ENCODE peak calls at places on chromosomes 2 and 18, in seven cellular contexts. J is heart left ventricle, X is transverse colon, M is breast epithelium, U is body of pancreas, V is ovary, N is NB4. T is an unnamed sample.

GRCh38 chr2:239389414-239390329 is 11.1 kb downstream of the HDAC4 start:
- DNase-seq in X (no peak), J (no peak), V (no peak), M (no peak), N (no peak), U (peak; percentile 3), T (no peak)

GRCh38 chr2:120559401-120559800 is 176.3 kb upstream of the GLI2 start:
- DNase-seq in N (no peak), X (no peak), U (no peak), J (no peak), M (no peak), V (no peak), T (no peak)

GRCh38 chr2:189821953-189822748 is 37.9 kb downstream of the PMS1 start:
- DNase-seq in J (no peak), V (no peak), M (no peak), X (no peak), U (no peak), N (no peak), T (no peak)

GRCh38 chr2:42495611-42496010 is 1.8 kb upstream of the KCNG3 start:
- DNase-seq in U (no peak), M (no peak), X (no peak), J (no peak), V (no peak), N (no peak), T (no peak)

GRCh38 chr2:19009510-19009909 is 348.9 kb downstream of the OSR1 start:
- DNase-seq in M (no peak), N (no peak), V (no peak), J (no peak), U (no peak), X (no peak), T (no peak)

GRCh38 chr2:232571026-232571474 is 20.6 kb downstream of the EIF4E2 start:
- DNase-seq in U (peak; percentile 22), N (no peak), J (no peak), M (no peak), X (no peak), V (no peak), T (no peak)

GRCh38 chr2:120779781-120780283 is 44.2 kb downstream of the GLI2 start:
- DNase-seq in X (no peak), U (no peak), V (no peak), J (no peak), M (no peak), N (peak; percentile 38), T (no peak)

GRCh38 chr2:80489718-80490117 is 185.2 kb upstream of the LRRTM1 start:
- DNase-seq in M (no peak), U (no peak), N (no peak), J (no peak), V (no peak), X (no peak), T (no peak)

GRCh38 chr2:174645316-174645715 is 47.7 kb upstream of the WIPF1 start:
- DNase-seq in X (no peak), M (no peak), N (no peak), V (no peak), J (no peak), U (no peak), T (no peak)

GRCh38 chr2:86039963-86040655 is 65.6 kb downstream of the POLR1A start:
- DNase-seq in U (no peak), X (no peak), J (no peak), N (no peak), M (peak; percentile 7), V (peak; percentile 21), T (no peak)

GRCh38 chr18:38790786-38791185 is 1225.2 kb upstream of the CELF4 start:
- DNase-seq in N (no peak), X (no peak), J (no peak), U (no peak), V (no peak), M (no peak), T (no peak)

GRCh38 chr18:23399067-23399466 is 54.0 kb upstream of the RIOK3 start:
- DNase-seq in X (no peak), J (no peak), U (no peak), M (no peak), N (no peak), V (no peak), T (no peak)

GRCh38 chr2:226478121-226478809 is 321.4 kb downstream of the IRS1 start:
- DNase-seq in V (peak; percentile 49), N (no peak), X (peak; percentile 10), U (peak; percentile 35), M (peak; percentile 38), J (peak; percentile 33), T (no peak)

GRCh38 chr2:29382486-29382885 is 267.3 kb downstream of the CLIP4 start:
- DNase-seq in M (no peak), X (no peak), N (no peak), J (no peak), V (no peak), U (no peak), T (no peak)
- TF ChIP-seq POLR2A in M (no peak), X (no peak), N (no peak), J (no peak), V (no peak), U (no peak), T (no peak)

GRCh38 chr2:26780203-26780760 is 5.6 kb upstream of the CENPA start:
- DNase-seq in X (no peak), J (no peak), V (no peak), M (no peak), N (peak; percentile 79), U (no peak), T (no peak)

GRCh38 chr2:26786207-26787023 is 559 bp downstream of the CENPA start:
- DNase-seq in X (no peak), M (no peak), U (no peak), V (no peak), N (peak; percentile 54), J (no peak), T (no peak)

GRCh38 chr2:26784570-26785234 is 1.2 kb upstream of the CENPA start:
- DNase-seq in V (no peak), U (no peak), M (no peak), J (no peak), N (no peak), X (no peak), T (no peak)

GRCh38 chr2:26782876-26783704 is 2.8 kb upstream of the CENPA start:
- DNase-seq in X (peak; percentile 67), U (no peak), V (no peak), M (no peak), J (no peak), N (no peak), T (no peak)

GRCh38 chr2:26785431-26786206 is at the start of gene CENPA:
- DNase-seq in J (peak; percentile 97), V (peak; percentile 97), M (peak; percentile 98), N (peak; percentile 100), U (peak; percentile 98), X (peak; percentile 98), T (peak; percentile 97)
- TF ChIP-seq POLR2A in J (peak; percentile 52), V (no peak), M (no peak), N (peak; percentile 65), U (no peak), X (peak; percentile 30), T (peak; percentile 55)

DNA sequence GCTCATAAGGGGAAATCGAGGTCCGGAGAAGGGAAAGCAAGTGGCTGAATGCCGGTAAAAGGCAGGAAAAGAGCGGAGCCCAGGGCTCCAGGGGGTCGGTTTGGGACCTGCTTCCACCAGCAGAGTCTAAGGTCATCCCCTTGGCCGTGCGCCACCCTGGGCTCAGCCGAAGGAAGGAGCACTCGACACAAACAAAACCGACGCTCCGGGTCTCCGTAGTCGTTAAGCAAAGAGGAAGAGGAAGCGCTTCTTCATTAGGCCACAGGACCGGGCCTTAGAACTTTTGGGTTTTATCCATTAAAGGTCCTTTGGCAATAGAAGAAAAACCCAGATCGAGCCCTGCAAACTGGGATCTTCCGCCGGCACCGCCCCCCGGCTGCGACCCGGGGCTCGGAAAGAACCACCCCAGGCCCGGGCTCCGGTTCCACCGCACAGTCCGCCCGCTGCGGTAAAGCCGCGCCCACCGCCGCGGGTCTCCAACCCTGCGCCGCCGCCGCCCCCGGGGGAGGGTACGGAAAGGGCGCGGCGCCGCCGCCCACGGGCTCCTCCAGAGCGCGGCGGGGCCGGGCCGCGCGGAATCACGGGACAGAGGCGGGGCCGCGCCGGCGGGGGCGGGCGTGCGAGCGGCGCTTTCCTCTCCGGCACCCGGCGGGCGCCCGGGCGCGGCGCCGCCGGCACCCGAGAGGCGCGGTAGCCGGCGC is at the start of gene TTL:
- DNase-seq in J (peak; percentile 86), M (peak; percentile 34), V (peak; percentile 79), N (peak; percentile 87), X (peak; percentile 81), U (peak; percentile 81), T (peak; percentile 82)
- TF ChIP-seq POLR2A in J (peak; percentile 42), M (no peak), V (no peak), N (peak; percentile 44), X (no peak), U (no peak), T (peak; percentile 30)

GRCh38 chr2:10029875-10030223 is 13.5 kb upstream of the KLF11 start:
- DNase-seq in N (no peak), V (no peak), J (no peak), M (no peak), U (no peak), X (no peak), T (no peak)
- TF ChIP-seq POLR2A in N (no peak), V (no peak), J (no peak), M (no peak), U (no peak), X (no peak), T (no peak)

GRCh38 chr2:134120160-134120717 is 133.6 kb upstream of the MGAT5 start:
- DNase-seq in X (no peak), U (no peak), V (peak; percentile 64), J (no peak), M (no peak), N (no peak), T (no peak)

GRCh38 chr2:134119117-134119671 is 134.7 kb upstream of the MGAT5 start:
- DNase-seq in J (no peak), N (peak; percentile 21), M (no peak), V (no peak), X (no peak), U (no peak), T (no peak)

GRCh38 chr2:134119672-134120159 is 134.2 kb upstream of the MGAT5 start:
- DNase-seq in M (peak; percentile 83), J (peak; percentile 91), N (peak; percentile 96), U (peak; percentile 92), X (peak; percentile 92), V (peak; percentile 87), T (peak; percentile 97)

GRCh38 chr2:134122610-134123009 is 131.3 kb upstream of the MGAT5 start:
- DNase-seq in U (peak; percentile 49), N (no peak), X (no peak), J (no peak), V (no peak), M (no peak), T (no peak)

DNA sequence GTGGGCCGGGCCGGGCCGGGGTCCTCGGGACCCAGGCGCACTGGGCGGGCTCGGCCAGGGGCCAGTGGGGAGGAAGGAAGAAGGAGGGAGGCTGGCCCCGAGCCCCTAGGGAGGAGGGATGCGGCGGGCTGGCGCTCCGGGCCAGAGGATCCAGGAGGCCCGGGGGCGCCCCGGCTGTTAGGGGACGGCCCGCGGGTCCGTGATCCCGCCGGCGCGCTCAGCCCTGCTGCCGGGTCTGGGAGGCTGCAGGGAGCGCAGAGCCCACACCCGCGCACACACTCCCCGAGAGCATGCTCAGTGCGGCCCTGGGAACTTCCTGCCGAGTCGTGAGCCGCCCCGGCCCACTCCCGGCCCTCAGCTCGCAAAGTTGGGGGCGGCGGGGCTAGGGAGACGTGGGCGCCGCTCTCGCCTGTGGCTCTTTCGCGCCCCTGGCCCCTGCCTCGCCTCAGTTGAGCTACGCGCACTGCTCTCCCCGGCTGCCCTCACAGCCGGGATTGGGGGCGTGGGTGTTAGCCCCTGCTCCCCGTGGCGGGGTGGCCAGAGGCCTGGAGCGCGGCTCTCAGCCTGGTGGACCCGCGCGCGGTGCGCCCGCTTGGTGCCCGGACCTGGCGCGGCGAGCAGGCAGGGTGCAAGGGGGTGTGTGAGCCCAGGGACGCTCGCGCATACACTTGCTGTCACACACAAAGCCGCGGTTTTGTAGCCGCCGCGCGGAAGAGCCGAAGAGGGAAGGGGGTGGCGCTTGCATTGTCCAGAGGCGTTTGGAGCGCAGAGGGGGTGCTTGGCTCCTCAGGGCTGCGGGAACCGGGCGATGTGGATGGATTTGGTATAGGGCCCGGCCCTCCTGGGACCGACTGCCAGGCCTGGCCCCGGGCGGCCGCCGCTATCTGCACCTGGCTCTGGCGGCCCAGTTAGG is 132.9 kb upstream of the MGAT5 start:
- DNase-seq in J (peak; percentile 77), U (peak; percentile 75), X (peak; percentile 67), V (peak; percentile 73), M (peak; percentile 34), N (peak; percentile 79), T (peak; percentile 73)
- TF ChIP-seq POLR2A in J (no peak), U (peak; percentile 39), X (peak; percentile 40), V (no peak), M (no peak), N (no peak), T (peak; percentile 60)

T was measured in upper lobe of left lung.